ENCODE peak calls at places on chromosome 1, in five cellular contexts. One of them, this sample, is unnamed.

GRCh38 chr1:148263128-148263905 is 111.2 kb upstream of the NBPF11 start:
- DNase-seq in putamen: no peak
- DNase-seq in activated naive CD4-positive, alpha-beta T cell: no peak
- DNase-seq in substantia nigra: no peak
- DNase-seq in stimulated activated CD4-positive, alpha-beta T cell treated with anti-CD3 and anti-CD28 coated beads, Interleukin-15, amount 100 ng/mL, for 1 hour: peak
- DNase-seq in this sample: no peak

GRCh38 chr1:109392788-109393580 is 4.7 kb downstream of the SORT1 start:
- DNase-seq in stimulated activated CD4-positive, alpha-beta T cell treated with anti-CD3 and anti-CD28 coated beads, Interleukin-15, amount 100 ng/mL, for 1 hour: no peak
- DNase-seq in substantia nigra: peak
- DNase-seq in putamen: peak
- DNase-seq in activated naive CD4-positive, alpha-beta T cell: no peak
- DNase-seq in this sample: no peak

GRCh38 chr1:109370712-109371270 is 26.9 kb downstream of the SORT1 start:
- DNase-seq in activated naive CD4-positive, alpha-beta T cell: no peak
- DNase-seq in putamen: no peak
- DNase-seq in stimulated activated CD4-positive, alpha-beta T cell treated with anti-CD3 and anti-CD28 coated beads, Interleukin-15, amount 100 ng/mL, for 1 hour: no peak
- DNase-seq in substantia nigra: no peak
- DNase-seq in this sample: no peak

GRCh38 chr1:227788279-227789041 is 27.0 kb upstream of the PRSS38 start:
- DNase-seq in substantia nigra: no peak
- DNase-seq in putamen: no peak
- DNase-seq in activated naive CD4-positive, alpha-beta T cell: no peak
- DNase-seq in stimulated activated CD4-positive, alpha-beta T cell treated with anti-CD3 and anti-CD28 coated beads, Interleukin-15, amount 100 ng/mL, for 1 hour: no peak
- DNase-seq in this sample: no peak

GRCh38 chr1:246477634-246478033 is 29.4 kb downstream of the SMYD3 start:
- DNase-seq in putamen: no peak
- DNase-seq in stimulated activated CD4-positive, alpha-beta T cell treated with anti-CD3 and anti-CD28 coated beads, Interleukin-15, amount 100 ng/mL, for 1 hour: no peak
- DNase-seq in substantia nigra: no peak
- DNase-seq in activated naive CD4-positive, alpha-beta T cell: no peak
- DNase-seq in this sample: no peak

GRCh38 chr1:200751717-200752116 is 13.0 kb downstream of the CAMSAP2 start:
- DNase-seq in activated naive CD4-positive, alpha-beta T cell: no peak
- DNase-seq in substantia nigra: no peak
- DNase-seq in stimulated activated CD4-positive, alpha-beta T cell treated with anti-CD3 and anti-CD28 coated beads, Interleukin-15, amount 100 ng/mL, for 1 hour: no peak
- DNase-seq in putamen: peak
- DNase-seq in this sample: no peak

GRCh38 chr1:107523061-107523460 is 382.2 kb downstream of the NTNG1 start:
- DNase-seq in stimulated activated CD4-positive, alpha-beta T cell treated with anti-CD3 and anti-CD28 coated beads, Interleukin-15, amount 100 ng/mL, for 1 hour: no peak
- DNase-seq in activated naive CD4-positive, alpha-beta T cell: no peak
- DNase-seq in putamen: no peak
- DNase-seq in substantia nigra: no peak
- DNase-seq in this sample: no peak

GRCh38 chr1:181452746-181453145 is 30.6 kb upstream of the CACNA1E start:
- DNase-seq in stimulated activated CD4-positive, alpha-beta T cell treated with anti-CD3 and anti-CD28 coated beads, Interleukin-15, amount 100 ng/mL, for 1 hour: no peak
- DNase-seq in putamen: no peak
- DNase-seq in substantia nigra: no peak
- DNase-seq in activated naive CD4-positive, alpha-beta T cell: no peak
- DNase-seq in this sample: no peak

GRCh38 chr1:33434363-33434750 is 3.5 kb upstream of the PHC2 start:
- DNase-seq in activated naive CD4-positive, alpha-beta T cell: no peak
- DNase-seq in stimulated activated CD4-positive, alpha-beta T cell treated with anti-CD3 and anti-CD28 coated beads, Interleukin-15, amount 100 ng/mL, for 1 hour: no peak
- DNase-seq in putamen: no peak
- DNase-seq in substantia nigra: no peak
- DNase-seq in this sample: no peak

GRCh38 chr1:159911668-159912067 is 11.7 kb upstream of the CFAP45 start:
- DNase-seq in substantia nigra: no peak
- DNase-seq in activated naive CD4-positive, alpha-beta T cell: no peak
- DNase-seq in putamen: no peak
- DNase-seq in stimulated activated CD4-positive, alpha-beta T cell treated with anti-CD3 and anti-CD28 coated beads, Interleukin-15, amount 100 ng/mL, for 1 hour: no peak
- DNase-seq in this sample: no peak